ENCODE peak calls at places on chromosomes 3 and 15, in eight cellular contexts. Q, J, D, Y, K, I, M and T are unnamed samples.

GRCh38 chr3:137217733-137218132 is 259.9 kb downstream of the IL20RB start:
- DNase-seq in Q (peak; percentile 64), J (no peak), D (peak; percentile 40), Y (no peak), K (no peak), I (no peak), M (no peak), T (peak; percentile 10)

GRCh38 chr3:108437439-108437838 is 73.0 kb downstream of the MYH15 start:
- DNase-seq in Q (no peak), J (no peak), D (no peak), Y (no peak), K (peak; percentile 87), I (no peak), M (no peak), T (no peak)

GRCh38 chr3:178551916-178552321 is 15.7 kb downstream of the KCNMB2 start:
- DNase-seq in Q (no peak), J (no peak), D (no peak), Y (peak; percentile 13), K (no peak), I (peak; percentile 88), M (no peak), T (no peak)

GRCh38 chr3:179599531-179599930 is 4.9 kb downstream of the MRPL47 start:
- DNase-seq in Q (no peak), J (no peak), D (no peak), Y (no peak), K (no peak), I (no peak), M (no peak), T (no peak)

GRCh38 chr3:98022978-98023820 is 11.9 kb downstream of the GABRR3 start:
- DNase-seq in Q (peak; percentile 83), J (peak; percentile 45), D (peak; percentile 95), Y (peak; percentile 87), K (peak; percentile 97), I (peak; percentile 85), M (peak; percentile 83), T (peak; percentile 96)

GRCh38 chr3:142279965-142280590 is 54.7 kb upstream of the GK5 start:
- DNase-seq in Q (peak; percentile 56), J (peak; percentile 80), D (peak; percentile 41), Y (peak; percentile 93), K (peak; percentile 68), I (peak; percentile 90), M (no peak), T (peak; percentile 57)

GRCh38 chr3:197830967-197831313 is 39.9 kb downstream of the LRCH3 start:
- DNase-seq in Q (no peak), J (no peak), D (no peak), Y (no peak), K (no peak), I (no peak), M (no peak), T (no peak)

GRCh38 chr3:49456417-49456816 is 13.7 kb upstream of the DAG1 start:
- DNase-seq in Q (no peak), J (no peak), D (no peak), Y (peak; percentile 15), K (no peak), I (peak; percentile 30), M (no peak), T (no peak)

GRCh38 chr3:120442975-120443517 is 7.7 kb downstream of the FSTL1 start:
- DNase-seq in Q (no peak), J (no peak), D (no peak), Y (peak; percentile 48), K (no peak), I (no peak), M (no peak), T (no peak)

GRCh38 chr3:150215616-150216015 is 192.5 kb upstream of the TSC22D2 start:
- DNase-seq in Q (no peak), J (no peak), D (no peak), Y (peak; percentile 39), K (no peak), I (no peak), M (no peak), T (no peak)

GRCh38 chr15:72604794-72605193 is 49.7 kb upstream of the GOLGA6B start:
- DNase-seq in Q (peak; percentile 90), J (no peak), D (peak; percentile 23), Y (peak; percentile 7), K (no peak), I (no peak), M (no peak), T (no peak)

DNA sequence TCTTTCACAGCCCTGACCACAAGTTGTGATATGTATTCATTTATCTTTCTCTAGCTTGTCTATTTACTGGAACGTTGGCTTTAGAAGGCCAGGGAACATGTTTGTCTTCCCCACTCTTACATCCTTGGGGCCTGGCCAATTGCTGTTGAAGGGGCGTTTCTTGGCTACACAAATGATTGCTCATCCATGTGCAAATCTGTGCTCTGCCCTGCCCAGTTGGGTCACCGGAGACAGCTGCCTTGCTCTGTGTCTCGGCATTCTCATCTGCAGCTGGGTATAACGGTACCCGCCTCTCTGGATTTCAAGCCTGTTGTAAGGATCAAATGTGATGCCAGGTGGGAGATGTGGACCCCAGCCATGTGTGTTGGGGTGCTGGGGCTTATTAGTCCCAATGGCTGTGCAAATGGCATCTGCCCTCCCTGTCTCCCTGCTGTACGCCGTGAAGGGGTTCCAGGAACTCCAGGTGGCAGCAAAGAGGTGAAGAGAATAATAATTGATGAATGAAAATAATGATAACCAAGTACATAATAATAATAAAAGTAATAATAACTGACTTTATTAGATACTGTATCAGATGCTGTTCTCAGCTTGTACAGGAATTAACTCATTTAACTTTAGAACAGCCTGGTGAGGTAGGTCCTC is 24.1 kb upstream of the TLE3 start:
- DNase-seq in Q (no peak), J (no peak), D (no peak), Y (peak; percentile 94), K (peak; percentile 40), I (peak; percentile 91), M (no peak), T (no peak)
- TF ChIP-seq CTCF in Q (peak; percentile 26), J (no peak), D (no peak), Y (peak; percentile 26), K (no peak), I (no peak), M (no peak), T (no peak)

GRCh38 chr3:126083511-126083912 is 412 bp downstream of the SLC41A3 start:
- DNase-seq in Q (peak; percentile 56), J (no peak), D (peak; percentile 40), Y (peak; percentile 39), K (peak; percentile 49), I (no peak), M (no peak), T (peak; percentile 68)

GRCh38 chr3:126080970-126081369 is 3.0 kb downstream of the SLC41A3 start:
- DNase-seq in Q (no peak), J (no peak), D (no peak), Y (no peak), K (no peak), I (no peak), M (no peak), T (no peak)

GRCh38 chr3:126082334-126083137 is 1.4 kb downstream of the SLC41A3 start:
- DNase-seq in Q (no peak), J (no peak), D (no peak), Y (no peak), K (no peak), I (no peak), M (no peak), T (no peak)

GRCh38 chr3:126083138-126083445 is 832 bp downstream of the SLC41A3 start:
- DNase-seq in Q (no peak), J (peak; percentile 38), D (no peak), Y (no peak), K (no peak), I (no peak), M (no peak), T (no peak)

GRCh38 chr3:126081618-126082333 is 2.1 kb downstream of the SLC41A3 start:
- DNase-seq in Q (no peak), J (no peak), D (no peak), Y (peak; percentile 21), K (no peak), I (peak; percentile 33), M (no peak), T (peak; percentile 36)
- TF ChIP-seq CTCF in Q (peak; percentile 55), J (no peak), D (peak; percentile 63), Y (peak; percentile 56), K (no peak), I (peak; percentile 38), M (peak; percentile 52), T (peak; percentile 58)

GRCh38 chr3:44516230-44516629 is 38.8 kb upstream of the ZNF445 start:
- DNase-seq in Q (no peak), J (no peak), D (no peak), Y (peak; percentile 13), K (no peak), I (no peak), M (no peak), T (no peak)
- TF ChIP-seq CTCF in Q (no peak), J (no peak), D (no peak), Y (no peak), K (no peak), I (no peak), M (no peak), T (no peak)

GRCh38 chr3:64685800-64686445 is 1.9 kb downstream of the ADAMTS9 start:
- DNase-seq in Q (peak; percentile 94), J (no peak), D (peak; percentile 80), Y (peak; percentile 98), K (peak; percentile 87), I (peak; percentile 94), M (peak; percentile 70), T (no peak)
- TF ChIP-seq CTCF in Q (peak; percentile 31), J (no peak), D (no peak), Y (peak; percentile 63), K (no peak), I (peak; percentile 31), M (no peak), T (no peak)

DNA sequence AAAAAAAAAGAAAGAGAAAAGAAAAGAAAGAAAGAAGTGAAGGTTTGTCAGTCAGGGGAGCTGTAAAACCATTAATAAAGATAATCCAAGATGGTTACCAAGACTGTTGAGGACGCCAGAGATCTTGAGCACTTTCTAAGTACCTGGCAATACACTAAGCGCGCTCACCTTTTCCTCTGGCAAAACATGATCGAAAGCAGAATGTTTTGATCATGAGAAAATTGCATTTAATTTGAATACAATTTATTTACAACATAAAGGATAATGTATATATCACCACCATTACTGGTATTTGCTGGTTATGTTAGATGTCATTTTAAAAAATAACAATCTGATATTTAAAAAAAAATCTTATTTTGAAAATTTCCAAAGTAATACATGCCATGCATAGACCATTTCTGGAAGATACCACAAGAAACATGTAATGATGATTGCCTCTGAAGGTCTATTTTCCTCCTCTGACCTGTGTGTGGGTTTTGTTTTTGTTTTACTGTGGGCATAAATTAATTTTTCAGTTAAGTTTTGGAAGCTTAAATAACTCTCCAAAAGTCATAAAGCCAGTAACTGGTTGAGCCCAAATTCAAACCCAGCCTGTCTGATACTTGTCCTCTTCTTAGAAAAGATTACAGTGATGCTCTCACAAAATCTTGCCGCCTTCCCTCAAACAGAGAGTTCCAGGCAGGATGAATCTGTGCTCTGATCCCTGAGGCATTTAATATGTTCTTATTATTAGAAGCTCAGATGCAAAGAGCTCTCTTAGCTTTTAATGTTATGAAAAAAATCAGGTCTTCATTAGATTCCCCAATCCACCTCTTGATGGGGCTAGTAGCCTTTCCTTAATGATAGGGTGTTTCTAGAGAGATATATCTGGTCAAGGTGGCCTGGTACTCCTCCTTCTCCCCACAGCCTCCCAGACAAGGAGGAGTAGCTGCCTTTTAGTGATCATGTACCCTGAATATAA is 2.0 kb downstream of the B2M start:
- DNase-seq in Q (no peak), J (no peak), D (no peak), Y (peak; percentile 67), K (no peak), I (peak; percentile 56), M (no peak), T (no peak)
- TF ChIP-seq CTCF in Q (peak; percentile 59), J (no peak), D (no peak), Y (peak; percentile 46), K (no peak), I (peak; percentile 39), M (no peak), T (no peak)

GRCh38 chr15:24832282-24832681 is 122.5 kb upstream of the SNRPN start:
- DNase-seq in Q (no peak), J (no peak), D (no peak), Y (no peak), K (no peak), I (no peak), M (no peak), T (no peak)

GRCh38 chr15:24835301-24835700 is 119.5 kb upstream of the SNRPN start:
- DNase-seq in Q (no peak), J (no peak), D (no peak), Y (no peak), K (no peak), I (no peak), M (no peak), T (no peak)
- TF ChIP-seq CTCF in Q (peak; percentile 21), J (no peak), D (no peak), Y (no peak), K (no peak), I (no peak), M (no peak), T (no peak)